ENCODE peak calls at places on chromosomes 12 and 14, in eight cellular contexts. Z is H1, B is HCT116, C is A549, M is NB4, O is HepG2, F is K562, Y is GM12878. T is an unnamed sample.
A peak's percentile ranks its signal among the peaks of the same experiment; 100 is the strongest.

GRCh38 chr12:13173537-13173936 is 23.0 kb upstream of the EMP1 start:
- DNase-seq in Z (peak; percentile 44), B (peak; percentile 72), C (no peak), M (peak; percentile 63), O (no peak), F (no peak), Y (peak; percentile 80), T (peak; percentile 38)

GRCh38 chr12:23542187-23542586 is 407.3 kb downstream of the SOX5 start:
- DNase-seq in Z (no peak), B (no peak), C (no peak), M (no peak), O (no peak), F (no peak), Y (no peak), T (no peak)

GRCh38 chr12:120468271-120468845 is 1.2 kb downstream of the SRSF9 start:
- DNase-seq in Z (peak; percentile 59), B (no peak), C (peak; percentile 55), M (peak; percentile 88), O (peak; percentile 44), F (no peak), Y (no peak), T (no peak)

GRCh38 chr12:22728989-22729388 is 104.0 kb downstream of the ETNK1 start:
- DNase-seq in Z (no peak), B (no peak), C (no peak), M (no peak), O (no peak), F (no peak), Y (no peak), T (no peak)

GRCh38 chr14:81625343-81625742 is 91.7 kb upstream of the SEL1L start:
- DNase-seq in Z (no peak), B (peak; percentile 15), C (peak; percentile 29), M (peak; percentile 46), O (peak; percentile 28), F (no peak), Y (no peak), T (no peak)

GRCh38 chr14:102525213-102526143 is 15.9 kb upstream of the ANKRD9 start:
- DNase-seq in Z (no peak), B (peak; percentile 39), C (peak; percentile 80), M (peak; percentile 70), O (peak; percentile 55), F (no peak), Y (peak; percentile 27), T (no peak)

GRCh38 chr14:104845834-104846441 is 19.1 kb upstream of the CEP170B start:
- DNase-seq in Z (no peak), B (no peak), C (no peak), M (no peak), O (peak; percentile 37), F (no peak), Y (no peak), T (no peak)

GRCh38 chr14:69161590-69161989 is 8.7 kb upstream of the DCAF5 start:
- DNase-seq in Z (no peak), B (no peak), C (no peak), M (no peak), O (no peak), F (no peak), Y (no peak), T (no peak)

GRCh38 chr12:81542065-81542464 is 217.1 kb downstream of the PPFIA2 start:
- DNase-seq in Z (no peak), B (no peak), C (no peak), M (no peak), O (no peak), F (no peak), Y (no peak), T (no peak)

GRCh38 chr14:53855574-53855973 is 101.1 kb downstream of the BMP4 start:
- DNase-seq in Z (no peak), B (no peak), C (peak; percentile 21), M (no peak), O (peak; percentile 19), F (no peak), Y (no peak), T (no peak)

GRCh38 chr14:22737052-22737451 is 29.4 kb upstream of the OXA1L start:
- DNase-seq in Z (no peak), B (no peak), C (no peak), M (no peak), O (no peak), F (no peak), Y (no peak), T (no peak)

GRCh38 chr12:62434504-62435336 is 31.9 kb upstream of the MON2 start:
- DNase-seq in Z (no peak), B (no peak), C (no peak), M (peak; percentile 31), O (no peak), F (no peak), Y (no peak), T (peak; percentile 8)

GRCh38 chr14:63204407-63205280 is at the start of gene RHOJ:
- DNase-seq in Z (peak; percentile 61), B (no peak), C (no peak), M (no peak), O (no peak), F (no peak), Y (no peak), T (no peak)

GRCh38 chr14:64841772-64842490 is 37.8 kb downstream of the SPTB start:
- DNase-seq in Z (no peak), B (no peak), C (no peak), M (no peak), O (no peak), F (peak; percentile 73), Y (no peak), T (no peak)

GRCh38 chr14:104363891-104364760 is 215.4 kb upstream of the C14orf180 start:
- DNase-seq in Z (no peak), B (no peak), C (no peak), M (no peak), O (no peak), F (no peak), Y (no peak), T (no peak)

GRCh38 chr14:87178277-87178676 is 814.7 kb downstream of the GALC start:
- DNase-seq in Z (no peak), B (no peak), C (no peak), M (no peak), O (no peak), F (no peak), Y (no peak), T (no peak)

GRCh38 chr12:15688202-15688736 is 100.9 kb downstream of the EPS8 start:
- DNase-seq in Z (peak; percentile 47), B (peak; percentile 93), C (peak; percentile 76), M (peak; percentile 82), O (no peak), F (no peak), Y (no peak), T (no peak)
- TF ChIP-seq POLR2A in Z (no peak), B (no peak), C (peak; percentile 39), M (peak; percentile 75), O (no peak), F (no peak), Y (no peak), T (no peak)

DNA sequence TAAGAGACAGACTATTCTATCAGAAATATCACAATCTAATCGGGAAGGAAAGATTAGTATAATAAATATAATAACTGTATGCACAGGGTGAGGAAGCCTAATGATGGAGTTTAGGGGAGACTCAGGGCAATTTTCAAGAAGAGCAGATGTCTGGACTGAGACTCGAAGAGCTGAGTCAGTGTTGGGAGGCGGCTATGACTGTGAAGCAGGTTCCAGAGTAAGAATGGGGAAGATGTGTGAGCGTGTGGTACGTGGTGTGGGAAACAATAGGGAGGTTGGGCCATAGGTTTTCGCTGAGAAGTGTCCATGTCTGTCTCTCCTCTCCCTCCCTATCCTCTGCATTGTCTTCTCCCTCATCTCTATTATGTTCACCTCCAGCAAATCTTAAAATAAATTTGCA is 85.6 kb downstream of the LMO3 start:
- DNase-seq in Z (no peak), B (no peak), C (peak; percentile 13), M (peak; percentile 16), O (no peak), F (no peak), Y (no peak), T (no peak)
- TF ChIP-seq MAX in Z (no peak), B (no peak), C (no peak), M (no peak), O (no peak), F (no peak), Y (no peak), T (no peak)

GRCh38 chr14:75286313-75286712 is 7.7 kb downstream of the FOS start:
- DNase-seq in Z (no peak), B (no peak), C (no peak), M (peak; percentile 41), O (no peak), F (no peak), Y (no peak), T (no peak)
- TF ChIP-seq POLR2A in Z (no peak), B (no peak), C (no peak), M (no peak), O (no peak), F (no peak), Y (no peak), T (no peak)

GRCh38 chr14:24339284-24340151 is at the start of gene RIPK3:
- DNase-seq in Z (peak; percentile 77), B (no peak), C (no peak), M (peak; percentile 22), O (no peak), F (no peak), Y (peak; percentile 36), T (peak; percentile 23)
- TF ChIP-seq MAX in Z (no peak), B (no peak), C (no peak), M (no peak), O (no peak), F (no peak), Y (no peak), T (no peak)

DNA sequence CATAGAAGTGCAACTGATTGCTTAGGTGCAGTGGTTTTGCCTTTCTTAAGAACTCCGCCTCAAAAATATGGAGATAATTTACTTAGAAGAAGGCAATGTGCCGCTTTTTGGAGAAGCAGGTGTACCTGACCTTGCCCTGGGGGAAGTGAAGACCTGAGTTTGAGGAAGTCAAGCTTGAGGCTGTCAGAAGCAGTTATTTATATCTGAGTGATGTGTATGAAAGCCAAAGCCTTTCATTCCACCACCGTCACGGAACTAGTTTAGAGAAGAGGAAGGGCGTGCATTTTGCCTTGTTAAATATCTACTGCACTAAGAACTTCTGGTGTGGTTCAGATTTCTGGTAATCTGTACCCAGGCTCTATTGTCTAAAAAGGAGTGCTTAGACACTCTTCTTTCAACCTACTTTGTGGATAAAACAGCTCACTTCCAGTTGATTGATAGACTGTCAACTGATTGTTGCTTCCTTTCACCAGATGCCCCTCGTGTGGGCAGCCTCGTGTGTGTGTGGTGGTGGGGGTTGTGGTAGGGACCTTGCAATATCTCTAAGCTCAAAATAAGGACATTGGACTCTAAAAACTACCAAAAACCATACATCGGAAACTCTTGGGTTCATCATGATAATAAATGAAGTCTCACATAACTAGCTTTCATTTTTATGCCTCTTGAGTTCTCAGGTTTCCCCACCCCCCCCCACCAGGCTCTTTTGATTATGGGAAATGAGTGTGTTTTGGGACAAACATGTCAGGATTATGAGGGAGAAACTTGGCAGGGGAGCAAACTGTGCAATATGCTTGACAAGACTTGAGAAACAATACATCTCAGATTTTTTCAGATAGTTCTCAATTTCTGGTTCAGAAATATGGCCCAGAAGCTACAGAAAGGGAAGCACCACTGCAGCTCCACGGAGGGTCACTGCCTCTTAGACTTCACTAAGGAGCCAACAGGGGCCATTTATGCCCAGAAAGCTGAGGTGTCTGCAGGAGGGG is 78.6 kb downstream of the ARF6 start:
- DNase-seq in Z (no peak), B (no peak), C (no peak), M (peak; percentile 42), O (no peak), F (no peak), Y (peak; percentile 89), T (peak; percentile 51)
- TF ChIP-seq POLR2A in Z (no peak), B (no peak), C (no peak), M (no peak), O (no peak), F (no peak), Y (peak; percentile 24), T (no peak)

GRCh38 chr12:21065845-21066244 is 65.1 kb upstream of the SLCO1B1 start:
- DNase-seq in Z (no peak), B (peak; percentile 18), C (peak; percentile 53), M (peak; percentile 35), O (no peak), F (no peak), Y (no peak), T (peak; percentile 33)
- TF ChIP-seq MAX in Z (no peak), B (no peak), C (no peak), M (no peak), O (no peak), F (no peak), Y (no peak), T (no peak)

T was measured in endothelial cell of umbilical vein.